ENCODE peak calls at places on chromosomes 11 and 22, in five cellular contexts. T, I, H, W and A are unnamed samples.

GRCh38 chr22:37259540-37260029 is 15.5 kb upstream of the RAC2 start:
- DNase-seq in H (no peak), W (peak), I (peak), T (no peak), A (peak)

GRCh38 chr22:42425337-42425988 is 6.7 kb downstream of the NFAM1 start:
- DNase-seq in H (no peak), T (peak), I (no peak), W (no peak), A (no peak)

GRCh38 chr11:120095516-120095915 is 42.4 kb downstream of the TRIM29 start:
- DNase-seq in W (no peak), T (no peak), H (no peak), I (no peak), A (no peak)

GRCh38 chr22:27317961-27318360 is 483.6 kb downstream of the MN1 start:
- DNase-seq in H (no peak), T (no peak), W (peak), I (no peak), A (peak)

GRCh38 chr11:11956006-11956405 is 52.4 kb downstream of the DKK3 start:
- DNase-seq in T (no peak), H (no peak), W (no peak), I (no peak), A (no peak)

GRCh38 chr22:49657275-49657973 is 170.2 kb downstream of the BRD1 start:
- DNase-seq in H (peak), T (peak), I (peak), W (no peak), A (no peak)

GRCh38 chr11:62601114-62601363 is 626 bp downstream of the MTA2 start:
- DNase-seq in H (peak), W (no peak), I (no peak), T (no peak), A (peak)

GRCh38 chr11:28346721-28347120 is 238.5 kb downstream of the METTL15 start:
- DNase-seq in T (no peak), H (no peak), I (no peak), W (peak), A (peak)

GRCh38 chr11:24592342-24592741 is 95.5 kb downstream of the LUZP2 start:
- DNase-seq in T (no peak), I (no peak), W (peak), H (no peak), A (no peak)

GRCh38 chr11:8168485-8169257 is at the start of gene RIC3:
- DNase-seq in T (no peak), I (peak), W (no peak), H (no peak), A (no peak)

GRCh38 chr11:115624065-115624464 is 119.8 kb upstream of the CADM1 start:
- DNase-seq in I (no peak), T (no peak), H (no peak), W (no peak), A (no peak)

GRCh38 chr22:40325315-40325714 is 21.0 kb upstream of the ADSL start:
- DNase-seq in I (no peak), H (no peak), W (no peak), T (no peak), A (no peak)

GRCh38 chr22:23094695-23095466 is 24.6 kb downstream of the GNAZ start:
- DNase-seq in T (no peak), W (no peak), I (no peak), H (no peak), A (no peak)

GRCh38 chr11:92024788-92025187 is 199.8 kb upstream of the FAT3 start:
- DNase-seq in W (no peak), T (no peak), H (no peak), I (no peak), A (no peak)

GRCh38 chr11:17610402-17610894 is 63.4 kb downstream of the OTOG start:
- DNase-seq in T (no peak), I (peak), H (no peak), W (no peak), A (no peak)

GRCh38 chr11:101129203-101129943 is at the start of gene PGR:
- DNase-seq in T (peak), W (no peak), H (no peak), I (peak), A (no peak)

GRCh38 chr11:113481226-113481625 is 6.0 kb upstream of the DRD2 start:
- DNase-seq in I (no peak), T (no peak), H (no peak), W (no peak), A (no peak)

GRCh38 chr22:22030493-22031182 is 48.1 kb upstream of the TOP3B start:
- DNase-seq in W (no peak), T (no peak), I (no peak), H (peak), A (no peak)

GRCh38 chr11:113876798-113877672 is 1.7 kb upstream of the USP28 start:
- DNase-seq in W (no peak), H (no peak), T (no peak), I (no peak), A (no peak)

GRCh38 chr11:18733202-18733601 is 7.2 kb upstream of the IGSF22 start:
- DNase-seq in H (no peak), T (no peak), W (no peak), I (no peak), A (no peak)

GRCh38 chr11:62505112-62505783 is 41.4 kb downstream of the AHNAK start:
- DNase-seq in T (peak), H (no peak), I (no peak), W (no peak), A (no peak)

GRCh38 chr11:57303990-57304579 is 20.7 kb downstream of the TNKS1BP1 start:
- DNase-seq in I (no peak), W (peak), H (no peak), T (peak), A (peak)

DNA sequence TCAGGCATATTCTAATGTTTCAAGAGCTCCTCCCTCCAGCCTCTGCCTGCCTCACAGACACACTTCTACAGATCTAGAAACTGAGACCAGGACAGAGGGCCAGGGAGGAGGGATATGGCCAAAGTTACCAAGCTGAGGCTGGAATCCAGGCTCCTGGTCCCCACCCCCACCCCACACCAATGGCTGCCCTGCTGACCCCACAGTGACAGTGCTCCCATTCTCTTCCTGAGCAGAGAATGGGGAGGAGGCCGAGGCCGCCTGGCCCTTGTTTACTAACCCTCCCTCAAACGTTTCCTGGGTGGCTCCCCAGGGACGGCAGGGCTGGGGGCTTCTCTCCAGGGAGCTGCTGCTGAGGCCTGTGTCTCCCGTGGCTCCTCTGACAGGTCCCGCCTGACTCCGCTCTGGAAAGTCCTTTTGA is 2.3 kb downstream of the PLEKHB1 start:
- DNase-seq in I (no peak), T (no peak), W (no peak), H (no peak), A (no peak)
- TF ChIP-seq CTCF in I (no peak), T (no peak), W (no peak), H (no peak), A (no peak)

GRCh38 chr11:109996060-109996459 is 97.1 kb upstream of the ZC3H12C start:
- DNase-seq in H (no peak), I (no peak), T (no peak), W (no peak), A (no peak)

GRCh38 chr11:109998921-109999320 is 94.3 kb upstream of the ZC3H12C start:
- DNase-seq in H (no peak), W (no peak), I (no peak), T (no peak), A (no peak)

GRCh38 chr11:110003426-110003825 is 89.8 kb upstream of the ZC3H12C start:
- DNase-seq in I (no peak), T (no peak), W (no peak), H (no peak), A (no peak)

GRCh38 chr11:110000858-110001257 is 92.3 kb upstream of the ZC3H12C start:
- DNase-seq in H (no peak), T (no peak), W (peak), I (no peak), A (no peak)

DNA sequence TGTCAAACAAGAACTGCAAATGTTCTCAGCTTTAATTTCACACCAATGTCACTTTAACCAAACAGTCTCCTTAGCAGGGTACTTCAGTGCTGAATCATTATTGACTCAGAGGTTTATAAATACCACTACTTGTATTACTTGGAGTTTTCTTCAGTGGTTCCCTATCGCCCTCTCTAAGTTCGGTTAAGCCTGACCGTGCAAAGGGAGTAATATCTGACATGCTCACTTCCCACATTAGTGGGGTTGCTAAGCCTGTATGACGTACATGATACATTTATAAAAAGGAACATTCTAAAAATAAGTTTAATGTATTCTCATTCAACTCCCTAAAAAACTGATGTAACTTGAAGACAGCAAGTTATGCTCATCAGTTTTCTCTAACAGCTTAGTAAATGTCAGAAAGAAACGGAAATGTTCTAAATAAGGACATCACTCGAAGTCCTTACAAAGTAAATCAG is 93.1 kb upstream of the ZC3H12C start:
- DNase-seq in H (no peak), I (no peak), T (no peak), W (peak), A (peak)
- H3K4me3 ChIP-seq in H (no peak), I (no peak), T (no peak), W (no peak), A (no peak)

GRCh38 chr11:130197386-130198035 is 37.9 kb downstream of the ST14 start:
- DNase-seq in H (no peak), W (peak), I (no peak), T (no peak), A (no peak)

GRCh38 chr11:130198292-130198691 is 38.7 kb downstream of the ST14 start:
- DNase-seq in T (no peak), I (no peak), W (no peak), H (no peak), A (no peak)

GRCh38 chr11:130201026-130201425 is 41.4 kb downstream of the ST14 start:
- DNase-seq in W (no peak), H (no peak), T (no peak), I (no peak), A (no peak)

GRCh38 chr11:130199792-130200191 is 40.2 kb downstream of the ST14 start:
- DNase-seq in H (no peak), T (no peak), W (no peak), I (no peak), A (no peak)

DNA sequence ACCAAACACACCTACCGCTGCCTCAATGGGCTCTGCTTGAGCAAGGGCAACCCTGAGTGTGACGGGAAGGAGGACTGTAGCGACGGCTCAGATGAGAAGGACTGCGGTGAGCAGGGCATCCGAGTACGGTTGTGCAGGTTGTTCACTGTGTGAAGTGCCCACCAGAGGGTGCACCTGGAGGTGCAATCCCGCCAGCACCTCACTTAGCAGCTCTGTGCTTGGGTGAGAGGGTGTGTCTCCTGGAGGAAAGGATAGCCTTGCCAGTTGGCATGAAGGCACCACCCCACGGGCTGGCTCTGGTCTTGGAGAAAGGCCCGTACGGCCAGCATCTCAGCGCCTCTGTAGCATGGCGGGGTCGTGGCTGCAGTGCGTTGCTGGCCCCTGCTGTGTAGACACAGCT is 39.4 kb downstream of the ST14 start:
- DNase-seq in T (no peak), I (no peak), W (no peak), H (no peak), A (no peak)
- TF ChIP-seq CTCF in T (no peak), I (no peak), W (no peak), H (no peak), A (no peak)

DNA sequence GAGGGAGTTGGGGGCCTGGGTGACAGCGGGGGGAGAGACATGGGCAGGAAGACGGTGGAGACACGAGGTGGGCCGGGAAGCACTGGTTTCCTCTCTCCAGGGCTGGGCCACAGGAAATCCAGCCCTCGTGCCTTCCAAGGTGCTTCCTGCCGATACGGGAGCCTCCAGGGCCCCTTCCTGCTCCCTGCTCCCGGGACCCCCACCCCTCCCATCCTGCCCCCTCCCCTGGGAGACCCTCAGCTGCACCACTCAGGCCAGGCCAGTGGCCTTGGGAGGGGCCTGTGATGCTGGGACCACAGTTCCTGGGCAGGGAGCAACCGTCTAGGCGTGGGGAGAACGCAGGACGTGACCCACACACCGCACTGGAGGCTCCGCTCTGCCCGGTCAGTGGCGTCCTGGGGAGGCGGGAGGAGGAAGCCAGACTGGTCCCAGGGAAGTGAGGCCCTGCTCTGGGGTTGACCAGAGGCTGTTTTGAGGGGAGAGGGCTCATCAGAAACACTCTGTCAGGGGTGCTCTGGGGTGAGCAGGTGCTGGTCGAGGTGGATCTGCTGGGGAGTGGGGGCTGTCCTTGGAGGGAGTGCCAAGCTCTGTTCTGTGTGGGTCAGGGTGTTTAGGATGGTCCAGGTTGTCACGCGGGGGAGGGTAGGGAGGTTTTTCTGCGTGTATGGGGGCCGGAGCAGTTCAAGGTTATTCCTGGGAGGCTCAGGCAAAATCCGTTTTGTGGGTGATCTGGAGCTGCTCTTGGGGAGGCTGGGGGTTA is at the start of gene SHANK3:
- DNase-seq in T (no peak), I (no peak), H (no peak), W (no peak), A (no peak)
- H3K4me3 ChIP-seq in T (no peak), I (peak), H (no peak), W (no peak), A (peak)

GRCh38 chr22:45549739-45550138 is 47.1 kb downstream of the FBLN1 start:
- DNase-seq in W (no peak), H (no peak), I (no peak), T (no peak), A (peak)

GRCh38 chr22:45550416-45550815 is 47.7 kb downstream of the FBLN1 start:
- DNase-seq in I (no peak), W (no peak), H (no peak), T (no peak), A (no peak)

GRCh38 chr22:45550891-45551290 is 48.2 kb downstream of the FBLN1 start:
- DNase-seq in H (no peak), I (no peak), W (no peak), T (no peak), A (no peak)

GRCh38 chr22:45548441-45548840 is 45.8 kb downstream of the FBLN1 start:
- DNase-seq in H (no peak), W (no peak), I (no peak), T (no peak), A (no peak)

DNA sequence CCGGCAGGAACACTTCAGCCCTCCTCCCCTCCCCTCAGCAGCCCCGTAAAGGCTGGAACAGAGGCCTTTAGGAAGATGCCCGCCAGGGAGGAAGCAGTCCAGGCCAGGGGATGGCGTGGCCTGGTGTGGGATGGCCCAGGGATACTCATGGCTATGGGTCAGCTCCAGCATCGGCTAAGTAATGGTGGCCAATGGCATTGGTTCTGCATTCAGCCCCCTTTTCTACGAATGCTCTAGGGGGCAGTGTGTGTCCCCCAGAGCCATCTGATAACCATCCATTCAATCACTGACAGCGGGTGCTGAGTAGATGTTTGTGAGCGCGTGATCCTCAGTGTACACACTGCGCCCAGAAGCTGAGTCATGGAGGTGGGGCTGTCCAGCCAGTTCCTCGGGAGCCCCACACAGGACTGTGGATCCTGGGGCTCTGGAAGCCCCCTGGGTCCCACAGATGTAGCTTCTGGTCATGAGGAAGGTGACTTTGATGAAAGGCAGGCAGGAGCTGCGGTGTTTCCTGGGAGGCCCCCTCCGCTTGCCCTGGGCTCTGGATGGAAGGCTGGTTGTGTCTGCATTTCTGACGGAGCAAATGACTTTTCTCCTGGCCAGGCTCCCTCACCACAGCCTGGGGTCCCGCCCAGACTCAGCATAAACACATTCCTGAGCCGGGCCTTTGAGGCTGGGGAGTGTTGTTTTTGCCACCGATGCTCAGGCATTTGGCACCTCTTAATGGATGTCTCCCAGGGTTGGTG is 46.5 kb downstream of the FBLN1 start:
- DNase-seq in W (peak), T (peak), H (no peak), I (no peak), A (peak)
- TF ChIP-seq CTCF in W (peak), T (no peak), H (no peak), I (peak), A (peak)

GRCh38 chr11:832529-833113 is at the start of gene CD151:
- DNase-seq in I (peak), H (peak), W (peak), T (no peak), A (peak)

GRCh38 chr11:831132-831864 is 1.5 kb upstream of the CD151 start:
- DNase-seq in T (no peak), H (no peak), W (peak), I (no peak), A (no peak)

GRCh38 chr11:830295-831131 is 2.2 kb upstream of the CD151 start:
- DNase-seq in H (peak), W (peak), I (peak), T (no peak), A (peak)

GRCh38 chr11:833114-833791 is 501 bp downstream of the CD151 start:
- DNase-seq in W (no peak), H (peak), I (peak), T (no peak), A (peak)

DNA sequence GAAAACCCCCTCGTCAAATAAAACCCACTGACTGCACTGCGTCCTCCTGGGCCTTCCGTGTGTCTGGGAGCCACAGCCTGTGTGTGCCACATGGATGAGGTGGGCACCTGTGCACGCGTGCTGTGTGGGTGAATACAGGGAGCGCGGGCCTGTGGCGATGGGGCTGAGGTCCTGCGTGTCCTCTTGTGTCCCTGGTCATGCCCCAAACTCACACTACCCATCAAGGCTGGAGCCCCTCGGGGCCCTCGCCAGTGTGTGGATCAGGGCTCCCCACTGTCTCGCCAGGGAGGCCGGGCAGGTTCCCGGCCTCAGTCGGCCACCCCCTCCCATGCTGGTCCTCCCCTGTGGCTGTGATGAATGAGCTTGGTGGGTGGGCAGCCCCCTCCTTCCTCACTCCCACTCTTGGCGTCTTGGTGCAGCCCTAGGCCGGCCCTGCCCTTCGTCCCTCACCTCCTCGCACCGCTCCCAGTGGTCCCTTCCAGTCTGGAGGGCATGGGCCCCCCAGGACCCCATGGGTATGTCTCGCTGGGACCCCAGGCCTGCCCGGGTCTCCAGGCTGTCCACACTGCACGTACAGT is 712 bp upstream of the CD151 start:
- DNase-seq in H (no peak), W (no peak), T (no peak), I (no peak), A (no peak)
- H3K4me3 ChIP-seq in H (peak), W (peak), T (no peak), I (peak), A (peak)